ENCODE peak calls at places on chromosomes 1 and 21, in nine cellular contexts. Q is esophagus squamous epithelium, F is tibial artery, L is heart left ventricle, E is fibroblast of lung, V is sigmoid colon, S is astrocyte, X is fibroblast of pulmonary artery, Z is right lobe of liver. A is an unnamed sample.

GRCh38 chr21:35178812-35179211 is 129.7 kb upstream of the RUNX1 start:
- DNase-seq in Q (no peak), F (no peak), L (no peak), E (peak; percentile 38), V (no peak), S (peak; percentile 56), X (no peak), Z (no peak), A (no peak)

GRCh38 chr1:240282061-240282830 is 190.6 kb downstream of the FMN2 start:
- DNase-seq in Q (no peak), F (no peak), L (no peak), E (no peak), V (no peak), S (no peak), X (no peak), Z (no peak), A (peak; percentile 22)

GRCh38 chr1:2575801-2576663 is 10.5 kb upstream of the PRXL2B start:
- DNase-seq in Q (no peak), F (no peak), L (peak; percentile 66), E (no peak), V (no peak), S (no peak), X (no peak), Z (peak; percentile 74), A (no peak)

GRCh38 chr1:18962121-18962721 is 5.7 kb upstream of the IFFO2 start:
- DNase-seq in Q (no peak), F (peak; percentile 70), L (no peak), E (no peak), V (peak; percentile 73), S (no peak), X (peak; percentile 37), Z (no peak), A (peak; percentile 58)

GRCh38 chr21:45985471-45986315 is 4.1 kb downstream of the COL6A1 start:
- DNase-seq in Q (no peak), F (peak; percentile 67), L (peak; percentile 56), E (no peak), V (peak; percentile 74), S (no peak), X (no peak), Z (peak; percentile 43), A (no peak)

GRCh38 chr1:234724517-234725176 is 114.7 kb upstream of the IRF2BP2 start:
- DNase-seq in Q (no peak), F (peak; percentile 93), L (peak; percentile 84), E (no peak), V (peak; percentile 95), S (no peak), X (peak; percentile 96), Z (peak; percentile 92), A (no peak)

GRCh38 chr1:40861227-40862003 is 748 bp downstream of the CITED4 start:
- DNase-seq in Q (no peak), F (peak; percentile 74), L (peak; percentile 79), E (peak; percentile 48), V (peak; percentile 76), S (no peak), X (no peak), Z (peak; percentile 89), A (peak; percentile 41)

GRCh38 chr1:85450832-85451231 is 14.1 kb downstream of the DDAH1 start:
- DNase-seq in Q (no peak), F (no peak), L (no peak), E (no peak), V (no peak), S (no peak), X (no peak), Z (no peak), A (no peak)

GRCh38 chr1:27135920-27136551 is 18.9 kb downstream of the SLC9A1 start:
- DNase-seq in Q (no peak), F (no peak), L (no peak), E (no peak), V (no peak), S (no peak), X (no peak), Z (no peak), A (no peak)

GRCh38 chr1:111850124-111850523 is 94.4 kb downstream of the DDX20 start:
- DNase-seq in Q (no peak), F (no peak), L (no peak), E (no peak), V (no peak), S (no peak), X (no peak), Z (no peak), A (no peak)

GRCh38 chr1:37513795-37514349 is 694 bp downstream of the MEAF6 start:
- DNase-seq in Q (no peak), F (no peak), L (no peak), E (no peak), V (no peak), S (no peak), X (no peak), Z (peak; percentile 48), A (peak; percentile 24)

GRCh38 chr1:2606806-2607680 is 20.5 kb downstream of the PRXL2B start:
- DNase-seq in Q (no peak), F (no peak), L (peak; percentile 50), E (no peak), V (no peak), S (no peak), X (no peak), Z (peak; percentile 37), A (no peak)

GRCh38 chr1:170555370-170555769 is 23.4 kb downstream of the GORAB start:
- DNase-seq in Q (no peak), F (no peak), L (no peak), E (no peak), V (no peak), S (peak; percentile 23), X (peak; percentile 21), Z (no peak), A (peak; percentile 39)

DNA sequence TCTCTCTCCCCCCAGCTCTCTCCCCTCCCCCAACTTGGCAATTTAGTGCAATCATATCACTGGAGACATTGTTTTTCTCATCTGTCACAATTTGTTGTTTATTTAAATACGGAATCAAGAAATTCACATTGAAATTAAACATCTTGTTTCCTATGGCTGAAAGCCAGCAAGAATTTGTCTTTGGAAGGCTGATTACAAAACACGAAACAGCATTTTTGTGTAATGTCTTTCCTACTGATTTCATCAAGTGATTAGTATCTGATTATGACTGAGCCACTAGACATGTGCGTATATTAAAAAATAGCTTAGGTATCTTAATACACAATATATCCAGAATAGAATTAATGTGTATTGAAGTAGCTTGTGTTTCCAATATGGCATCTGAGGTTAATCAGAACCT is 119.8 kb downstream of the LYPLAL1 start:
- DNase-seq in Q (no peak), F (no peak), L (no peak), E (peak; percentile 83), V (no peak), S (no peak), X (peak; percentile 59), Z (no peak), A (no peak)
- TF ChIP-seq CTCF in Q (no peak), F (no peak), L (no peak), E (no peak), V (no peak), S (no peak), X (no peak), Z (no peak), A (no peak)

DNA sequence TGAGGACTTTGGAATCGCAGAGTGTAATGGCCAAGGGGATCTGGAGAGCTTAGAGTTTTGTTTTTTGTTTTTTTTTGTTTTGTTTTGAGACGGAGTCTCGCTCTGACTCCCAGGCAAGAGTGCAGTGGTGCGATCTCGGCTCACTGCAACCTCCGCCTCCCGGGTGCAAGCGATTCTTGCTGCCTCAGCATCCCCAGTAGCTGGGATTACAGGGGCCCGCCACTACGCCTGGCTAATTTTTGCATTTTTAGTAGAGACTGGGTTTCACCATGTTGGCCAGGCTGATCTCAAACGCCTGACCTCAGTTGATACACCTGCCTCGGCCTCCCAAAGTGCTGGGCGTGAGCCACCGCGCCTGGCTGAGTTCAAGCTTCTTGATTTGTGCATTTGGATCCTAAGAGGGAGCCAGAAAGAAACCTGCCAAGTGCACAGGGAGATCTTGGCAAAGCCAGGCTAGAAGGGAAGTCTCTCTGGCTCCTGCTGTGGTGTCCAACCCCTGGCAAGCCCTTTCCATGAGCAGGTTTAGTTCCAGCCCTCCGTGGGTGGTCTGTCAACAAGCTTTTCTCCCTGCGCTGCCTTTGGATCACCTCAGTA is 852 bp downstream of the FAAH start:
- DNase-seq in Q (no peak), F (no peak), L (no peak), E (no peak), V (peak; percentile 70), S (no peak), X (no peak), Z (peak; percentile 64), A (peak; percentile 12)
- H3K4me3 ChIP-seq in Q (peak overlapping the region; percentile 59), F (peak overlapping the region; percentile 81), L (peak overlapping the region; percentile 34), E (no peak overlapping the region), V (peak overlapping the region; percentile 58), S (peak overlapping the region; percentile 33), X (no peak overlapping the region), Z (peak overlapping the region; percentile 70), A (no peak overlapping the region)

DNA sequence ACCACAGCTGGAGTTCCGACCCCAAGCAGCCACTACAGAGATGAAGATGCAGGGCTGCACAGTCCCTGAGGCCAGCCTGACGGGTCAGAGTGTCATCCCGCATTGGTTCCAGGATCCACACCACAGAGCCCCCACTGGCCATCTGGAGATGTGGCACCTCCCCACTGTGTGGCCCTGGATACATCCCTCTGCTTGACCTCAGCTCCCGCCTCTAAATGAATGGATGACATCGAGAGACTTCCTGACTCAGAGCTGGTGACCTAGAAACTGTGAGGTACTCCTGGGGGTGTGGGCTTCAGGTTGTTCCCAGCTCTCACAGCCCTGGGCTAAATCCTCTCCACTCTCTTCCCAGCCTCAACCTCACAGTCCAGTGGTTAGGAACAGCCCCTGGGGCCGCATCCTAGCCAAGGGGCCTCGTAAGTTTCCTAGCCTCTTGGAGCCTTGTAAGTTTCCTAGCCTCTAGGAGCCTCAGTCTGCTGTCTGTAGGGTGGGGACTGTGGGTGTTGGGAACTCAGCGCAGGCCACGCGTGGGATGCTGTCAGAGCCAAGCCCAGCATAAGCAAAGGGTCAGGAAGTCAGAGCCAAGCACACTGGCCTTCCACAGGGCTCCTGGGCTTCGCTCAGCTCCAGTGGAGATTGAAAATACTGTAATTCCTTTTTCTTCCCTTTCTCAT is 87.5 kb upstream of the RUNX3 start:
- DNase-seq in Q (no peak), F (no peak), L (no peak), E (no peak), V (no peak), S (no peak), X (peak; percentile 72), Z (no peak), A (peak; percentile 72)
- TF ChIP-seq CTCF in Q (no peak), F (no peak), L (no peak), E (no peak), V (no peak), S (peak; percentile 9), X (peak; percentile 16), Z (no peak), A (no peak)

GRCh38 chr1:230083746-230084407 is 16.8 kb downstream of the GALNT2 start:
- DNase-seq in Q (no peak), F (no peak), L (no peak), E (no peak), V (no peak), S (no peak), X (no peak), Z (no peak), A (no peak)

GRCh38 chr1:230086152-230086551 is 19.1 kb downstream of the GALNT2 start:
- DNase-seq in Q (no peak), F (no peak), L (no peak), E (no peak), V (no peak), S (peak; percentile 41), X (no peak), Z (no peak), A (no peak)

GRCh38 chr1:230083053-230083452 is 16.0 kb downstream of the GALNT2 start:
- DNase-seq in Q (no peak), F (no peak), L (no peak), E (no peak), V (no peak), S (no peak), X (no peak), Z (no peak), A (no peak)

GRCh38 chr1:230085178-230085515 is 18.1 kb downstream of the GALNT2 start:
- DNase-seq in Q (no peak), F (no peak), L (no peak), E (no peak), V (no peak), S (no peak), X (no peak), Z (no peak), A (no peak)

GRCh38 chr1:230084408-230085177 is 17.6 kb downstream of the GALNT2 start:
- DNase-seq in Q (no peak), F (peak; percentile 90), L (no peak), E (peak; percentile 97), V (no peak), S (peak; percentile 99), X (peak; percentile 97), Z (no peak), A (peak; percentile 95)
- H3K4me3 ChIP-seq in Q (no peak overlapping the region), F (peak overlapping the region; percentile 2), L (no peak overlapping the region), E (peak overlapping the region; percentile 9), V (no peak overlapping the region), S (peak overlapping the region; percentile 39), X (no peak overlapping the region), Z (no peak overlapping the region), A (peak overlapping the region; percentile 22)